ENCODE peak calls at places on chromosomes 12 and 14, in five cellular contexts. V, F, W, D and Y are unnamed samples.

GRCh38 chr14:105474478-105475268 is at the start of gene CRIP2:
- DNase-seq in V (peak; percentile 56), F (no peak), D (no peak), W (peak; percentile 74), Y (no peak)

GRCh38 chr14:32397871-32398640 is 69.0 kb downstream of the AKAP6 start:
- DNase-seq in D (no peak), V (no peak), W (no peak), F (no peak), Y (no peak)

GRCh38 chr12:57154076-57154475 is 6.7 kb upstream of the LRP1-AS start:
- DNase-seq in W (no peak), D (no peak), F (no peak), V (no peak), Y (no peak)

GRCh38 chr12:70787612-70788011 is 132.9 kb downstream of the PTPRR start:
- DNase-seq in V (no peak), F (no peak), W (no peak), D (no peak), Y (no peak)

GRCh38 chr12:69102856-69103255 is 136.5 kb upstream of the CPSF6 start:
- DNase-seq in V (no peak), W (no peak), D (no peak), F (no peak), Y (no peak)

GRCh38 chr12:75854681-75855309 is 176.8 kb downstream of the PHLDA1 start:
- DNase-seq in W (no peak), V (no peak), F (no peak), D (no peak), Y (no peak)

GRCh38 chr14:93976477-93977057 is at the start of gene ASB2:
- DNase-seq in V (no peak), F (peak; percentile 76), D (peak; percentile 55), W (no peak), Y (peak; percentile 94)

GRCh38 chr12:16347391-16348298 is at the start of gene MGST1:
- DNase-seq in W (peak; percentile 98), V (peak; percentile 73), F (peak; percentile 80), D (no peak), Y (peak; percentile 31)

GRCh38 chr14:102584871-102585869 is 7.3 kb upstream of the RCOR1 start:
- DNase-seq in W (peak; percentile 92), F (no peak), D (no peak), V (peak; percentile 65), Y (no peak)

GRCh38 chr12:101968770-101969169 is 91.4 kb downstream of the DRAM1 start:
- DNase-seq in D (no peak), F (no peak), W (no peak), V (no peak), Y (no peak)

GRCh38 chr12:31316964-31317363 is 9.0 kb downstream of the SINHCAF start:
- DNase-seq in V (no peak), D (no peak), W (no peak), F (no peak), Y (no peak)

GRCh38 chr12:71780207-71780822 is 25.7 kb downstream of the RAB21 start:
- DNase-seq in D (peak; percentile 55), F (no peak), W (peak; percentile 76), V (peak; percentile 33), Y (no peak)

GRCh38 chr12:132572106-132572505 is 38.3 kb downstream of the LRCOL1 start:
- DNase-seq in D (no peak), W (no peak), V (no peak), F (no peak), Y (no peak)

GRCh38 chr12:103680591-103681065 is 93.6 kb downstream of the STAB2 start:
- DNase-seq in V (peak; percentile 23), F (no peak), W (no peak), D (peak; percentile 9), Y (no peak)

GRCh38 chr12:28026701-28027100 is 54.2 kb upstream of the PTHLH start:
- DNase-seq in W (no peak), F (no peak), D (no peak), V (no peak), Y (no peak)

GRCh38 chr14:54116972-54117371 is 160.3 kb upstream of the BMP4 start:
- DNase-seq in W (no peak), D (no peak), F (no peak), V (no peak), Y (no peak)

GRCh38 chr12:106452309-106452708 is 94.8 kb downstream of the POLR3B start:
- DNase-seq in W (no peak), F (no peak), V (no peak), D (no peak), Y (no peak)

GRCh38 chr12:114682920-114683708 is 861 bp downstream of the TBX3 start:
- DNase-seq in F (no peak), D (no peak), V (peak; percentile 83), W (peak; percentile 88), Y (no peak)

GRCh38 chr14:47919334-47919846 is 244.0 kb upstream of the MDGA2 start:
- DNase-seq in W (peak; percentile 35), F (no peak), V (no peak), D (no peak), Y (no peak)

GRCh38 chr12:95674631-95675030 is 115.9 kb downstream of the NTN4 start:
- DNase-seq in V (peak; percentile 10), D (no peak), W (no peak), F (no peak), Y (no peak)

GRCh38 chr12:28611115-28611435 is 420.8 kb downstream of the CCDC91 start:
- DNase-seq in V (no peak), W (no peak), F (no peak), D (no peak), Y (no peak)

GRCh38 chr12:57149309-57149900 is 2.0 kb upstream of the LRP1-AS start:
- DNase-seq in F (peak; percentile 90), W (no peak), V (no peak), D (no peak), Y (peak; percentile 78)

GRCh38 chr14:74551903-74552371 is 58.4 kb downstream of the ISCA2 start:
- DNase-seq in W (peak; percentile 74), F (peak; percentile 80), D (no peak), V (no peak), Y (no peak)

GRCh38 chr12:115227137-115227615 is 543.2 kb upstream of the TBX3 start:
- DNase-seq in F (peak; percentile 90), V (no peak), W (peak; percentile 78), D (no peak), Y (peak; percentile 87)

GRCh38 chr12:53211476-53212381 is 4.7 kb upstream of the ITGB7 start:
- DNase-seq in D (no peak), W (peak; percentile 89), V (no peak), F (no peak), Y (no peak)

GRCh38 chr12:9947674-9948073 is 15.5 kb upstream of the CLEC2A start:
- DNase-seq in D (no peak), V (no peak), F (no peak), W (no peak), Y (no peak)

GRCh38 chr12:119803391-119803791 is 73.7 kb downstream of the CIT start:
- DNase-seq in W (peak; percentile 91), V (peak; percentile 90), F (no peak), D (no peak), Y (no peak)

GRCh38 chr12:5480953-5481300 is 49.0 kb downstream of the NTF3 start:
- DNase-seq in W (peak; percentile 73), F (no peak), D (no peak), V (peak; percentile 70), Y (no peak)